ENCODE peak calls at places on chromosomes 2 and 18, in five cellular contexts. Z is IMR-90, K is RWPE1, A is hepatocyte, P is DND-41. I is an unnamed sample.

GRCh38 chr2:8679827-8680731 is 1.8 kb upstream of the ID2 start:
- DNase-seq in Z (peak), K (no peak), A (peak), P (no peak), I (no peak)

GRCh38 chr2:172249986-172250385 is 147.3 kb upstream of the DLX2 start:
- DNase-seq in Z (peak), K (peak), A (no peak), P (no peak), I (no peak)

GRCh38 chr2:36618381-36618780 is 20.4 kb upstream of the FEZ2 start:
- DNase-seq in Z (peak), K (peak), A (peak), P (peak), I (peak)

GRCh38 chr2:113202305-113203216 is 28.8 kb downstream of the PSD4 start:
- DNase-seq in Z (no peak), K (no peak), A (no peak), P (no peak), I (no peak)

GRCh38 chr18:30572214-30572613 is 470.3 kb downstream of the DSC3 start:
- DNase-seq in Z (no peak), K (no peak), A (no peak), P (no peak), I (no peak)

GRCh38 chr2:37456479-37456878 is 112.0 kb downstream of the QPCT start:
- DNase-seq in Z (no peak), K (no peak), A (no peak), P (peak), I (no peak)

GRCh38 chr2:85064927-85065630 is 68.1 kb upstream of the TCF7L1 start:
- DNase-seq in Z (no peak), K (no peak), A (no peak), P (no peak), I (no peak)

GRCh38 chr2:41865263-41865662 is 182.6 kb upstream of the PKDCC start:
- DNase-seq in Z (no peak), K (no peak), A (no peak), P (no peak), I (peak)

GRCh38 chr2:95121150-95121494 is 486 bp downstream of the MRPS5 start:
- DNase-seq in Z (peak), K (peak), A (no peak), P (no peak), I (peak)

GRCh38 chr2:62197017-62197586 is 1.2 kb downstream of the B3GNT2 start:
- DNase-seq in Z (no peak), K (peak), A (peak), P (peak), I (no peak)

GRCh38 chr2:96205238-96205637 is 3.4 kb downstream of the STARD7 start:
- DNase-seq in Z (no peak), K (no peak), A (no peak), P (no peak), I (no peak)

GRCh38 chr2:119491776-119492525 is 32.3 kb downstream of the SCTR start:
- DNase-seq in Z (peak), K (peak), A (peak), P (no peak), I (peak)

GRCh38 chr2:70986499-70987189 is 8.0 kb downstream of the TEX261 start:
- DNase-seq in Z (no peak), K (no peak), A (no peak), P (no peak), I (no peak)

GRCh38 chr2:157789933-157790511 is 86.1 kb downstream of the ACVR1 start:
- DNase-seq in Z (no peak), K (no peak), A (no peak), P (no peak), I (no peak)

GRCh38 chr2:223414646-223415045 is 187.5 kb downstream of the SCG2 start:
- DNase-seq in Z (peak), K (no peak), A (peak), P (no peak), I (peak)

GRCh38 chr2:175805442-175806114 is 196.5 kb downstream of the LNPK start:
- DNase-seq in Z (no peak), K (no peak), A (peak), P (no peak), I (no peak)

GRCh38 chr2:156580501-156580900 is 144.3 kb downstream of the GPD2 start:
- DNase-seq in Z (no peak), K (no peak), A (no peak), P (peak), I (no peak)

GRCh38 chr2:127106998-127107621 is at the start of gene BIN1:
- DNase-seq in Z (peak), K (peak), A (peak), P (peak), I (peak)

GRCh38 chr2:46632349-46632748 is 153.0 kb downstream of the TMEM247 start:
- DNase-seq in Z (peak), K (peak), A (peak), P (no peak), I (no peak)

GRCh38 chr2:222864296-222864695 is 3.5 kb downstream of the ACSL3 start:
- DNase-seq in Z (peak), K (no peak), A (peak), P (no peak), I (peak)

GRCh38 chr2:231765496-231765929 is 15.6 kb downstream of the PDE6D start:
- DNase-seq in Z (no peak), K (no peak), A (no peak), P (no peak), I (no peak)

GRCh38 chr2:147500229-147500628 is 344.6 kb upstream of the ACVR2A start:
- DNase-seq in Z (no peak), K (no peak), A (no peak), P (peak), I (no peak)

GRCh38 chr2:157747695-157748370 is 119.2 kb upstream of the ACVR1C start:
- DNase-seq in Z (peak), K (no peak), A (no peak), P (no peak), I (no peak)

GRCh38 chr2:71186973-71187372 is 39.9 kb downstream of the PAIP2B start:
- DNase-seq in Z (no peak), K (no peak), A (no peak), P (no peak), I (no peak)

GRCh38 chr2:134657650-134658250 is 61.0 kb downstream of the TMEM163 start:
- DNase-seq in Z (no peak), K (no peak), A (peak), P (peak), I (peak)

GRCh38 chr2:239830066-239830717 is 194.9 kb downstream of the NDUFA10 start:
- DNase-seq in Z (no peak), K (no peak), A (no peak), P (no peak), I (no peak)

GRCh38 chr2:202450785-202451184 is 74.7 kb downstream of the BMPR2 start:
- DNase-seq in Z (peak), K (no peak), A (no peak), P (no peak), I (no peak)

GRCh38 chr2:16368951-16369350 is 296.7 kb downstream of the CYRIA start:
- DNase-seq in Z (no peak), K (no peak), A (no peak), P (no peak), I (no peak)

DNA sequence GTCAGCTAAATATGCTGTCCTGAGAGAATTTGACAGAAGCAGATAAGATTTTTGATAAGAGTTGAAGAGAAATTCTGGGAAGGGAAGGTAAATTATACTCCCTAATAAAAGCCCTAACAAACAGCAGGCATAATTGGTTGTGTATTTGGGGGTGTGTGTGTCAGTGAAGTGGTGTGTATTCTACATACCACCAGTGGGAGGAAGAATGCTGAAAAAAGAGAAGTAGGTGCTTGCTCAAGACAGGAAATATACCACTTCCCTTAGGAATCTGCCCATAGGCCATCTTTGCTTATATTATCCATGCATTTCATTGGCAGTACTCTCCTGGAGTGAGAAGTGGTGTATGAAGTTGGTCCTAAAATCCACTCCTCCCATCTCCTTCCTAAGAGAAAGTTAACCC is 76.2 kb downstream of the FMNL2 start:
- DNase-seq in Z (peak), K (no peak), A (no peak), P (no peak), I (peak)
- H3K27ac ChIP-seq in Z (no peak), K (no peak), A (no peak), P (no peak), I (peak)

GRCh38 chr2:158923641-158924040 is 44.8 kb upstream of the TANC1 start:
- DNase-seq in Z (no peak), K (no peak), A (no peak), P (no peak), I (no peak)

GRCh38 chr2:158926478-158926948 is 41.9 kb upstream of the TANC1 start:
- DNase-seq in Z (peak), K (peak), A (peak), P (no peak), I (no peak)

GRCh38 chr2:158921599-158922408 is 46.6 kb upstream of the TANC1 start:
- DNase-seq in Z (no peak), K (no peak), A (no peak), P (no peak), I (no peak)

GRCh38 chr2:158922610-158923009 is 45.8 kb upstream of the TANC1 start:
- DNase-seq in Z (no peak), K (no peak), A (no peak), P (no peak), I (no peak)

DNA sequence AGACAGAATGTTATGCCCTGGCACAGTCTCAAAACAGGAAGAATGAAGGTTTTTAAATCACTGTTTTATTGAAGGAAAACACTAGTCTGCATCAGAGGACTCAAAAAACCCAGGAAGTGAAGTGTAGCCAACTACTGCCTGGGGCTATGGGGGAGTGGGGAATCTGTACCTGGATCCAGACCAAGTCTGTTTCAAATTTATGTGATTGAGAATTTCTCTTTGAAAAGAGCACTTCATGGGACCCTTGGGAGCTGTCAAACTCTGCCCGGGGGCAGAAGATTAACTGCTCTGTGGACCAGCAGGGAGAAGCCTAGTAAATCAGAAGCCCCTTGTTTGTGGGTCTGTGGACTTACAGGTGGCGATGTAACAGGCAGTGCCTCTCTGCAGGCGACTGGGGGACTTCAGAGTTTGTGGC is 45.3 kb upstream of the TANC1 start:
- DNase-seq in Z (no peak), K (no peak), A (peak), P (no peak), I (no peak)
- H3K27ac ChIP-seq in Z (no peak), K (no peak), A (no peak), P (no peak), I (peak)

DNA sequence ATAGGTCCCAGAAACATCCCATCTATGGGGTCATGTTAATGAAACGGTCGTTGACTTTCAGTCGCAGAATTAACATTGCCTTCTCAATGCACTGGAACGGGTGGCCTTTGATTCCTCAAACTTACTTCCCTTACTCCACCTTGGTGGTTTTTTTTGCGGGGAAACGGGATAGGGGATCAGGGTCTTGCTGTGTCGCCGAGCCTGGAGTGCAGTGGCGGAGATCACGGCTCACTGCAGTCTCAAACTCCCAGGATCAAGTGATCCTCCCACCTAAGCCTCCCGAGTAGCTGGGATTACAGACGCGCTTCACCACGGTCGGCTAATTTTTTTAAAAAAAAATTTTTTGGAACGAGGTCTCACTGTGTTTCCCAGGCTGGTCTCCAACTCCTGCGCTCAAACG is 754 bp downstream of the ATG16L1 start:
- DNase-seq in Z (no peak), K (peak), A (no peak), P (peak), I (no peak)
- H3K27ac ChIP-seq in Z (peak), K (peak), A (peak), P (peak), I (no peak)

DNA sequence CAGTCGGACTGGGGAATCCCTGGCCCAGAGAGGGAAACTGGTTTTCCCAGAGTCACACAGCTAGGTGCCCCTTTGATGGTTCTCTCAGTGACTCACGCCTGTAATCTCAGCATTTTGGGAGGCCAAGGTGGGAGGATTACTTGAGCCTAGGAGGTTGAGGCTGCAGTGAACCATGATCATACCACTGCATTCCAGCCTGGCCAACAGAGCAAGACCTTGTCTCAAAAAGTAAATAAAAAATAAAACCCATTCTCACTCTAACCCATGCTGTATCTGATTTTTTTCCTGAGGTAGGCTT is 60.1 kb downstream of the HPCAL1 start:
- DNase-seq in Z (no peak), K (no peak), A (no peak), P (no peak), I (peak)
- H3K27ac ChIP-seq in Z (no peak), K (peak), A (no peak), P (no peak), I (no peak)

DNA sequence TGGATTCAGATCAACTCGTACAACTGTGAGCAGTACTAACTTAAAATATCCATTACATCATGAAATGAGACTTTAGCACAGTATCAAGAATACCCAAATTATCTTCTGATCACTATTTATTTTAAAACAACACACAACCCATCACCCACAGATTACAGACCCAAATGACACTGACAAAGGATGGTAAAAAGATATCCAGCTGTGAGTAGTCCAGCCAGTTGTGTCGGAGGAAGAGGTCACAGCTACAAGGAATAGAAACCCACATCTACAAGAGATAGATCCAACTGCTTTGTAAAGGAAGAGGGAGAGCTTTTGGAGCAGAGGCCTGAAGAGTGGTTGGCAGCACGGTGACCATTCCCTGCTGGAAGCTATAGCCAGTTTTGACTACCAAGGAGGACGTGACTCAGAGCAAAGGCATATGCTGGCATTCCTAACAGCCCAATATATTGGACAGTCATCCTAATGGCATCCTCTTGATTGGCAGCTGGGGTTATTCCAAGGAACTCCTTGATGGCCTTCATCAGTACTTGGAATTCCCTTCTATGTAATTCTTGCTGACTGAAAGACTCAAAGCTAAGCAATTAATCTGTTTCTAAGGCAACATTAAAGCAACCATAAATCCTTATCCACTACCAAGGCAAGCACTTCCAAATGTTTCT is 17.1 kb downstream of the SLC8A1 start:
- DNase-seq in Z (peak), K (peak), A (no peak), P (no peak), I (peak)
- H3K27ac ChIP-seq in Z (peak), K (peak), A (no peak), P (no peak), I (peak)

DNA sequence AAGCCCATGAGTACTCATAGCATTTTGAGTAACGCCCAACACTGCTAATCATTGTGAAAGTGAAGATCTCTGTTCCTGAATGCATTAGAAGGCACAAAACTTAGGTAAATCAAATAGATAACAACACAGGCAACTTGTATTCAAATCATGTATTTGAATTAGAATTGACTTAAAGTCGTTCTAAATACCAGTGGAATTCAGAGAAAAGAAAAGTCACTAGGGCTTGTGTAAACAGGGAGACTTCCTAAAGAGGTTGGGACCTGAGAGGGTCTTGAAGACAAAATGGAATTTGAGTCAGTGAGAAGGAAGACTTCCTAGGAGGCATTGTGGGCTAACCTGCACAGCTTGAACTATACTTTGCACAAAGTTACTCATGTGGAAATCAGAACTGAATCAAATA is 127.2 kb downstream of the CTNNA2 start:
- DNase-seq in Z (no peak), K (no peak), A (no peak), P (no peak), I (no peak)
- H3K27ac ChIP-seq in Z (no peak), K (no peak), A (no peak), P (no peak), I (no peak)

GRCh38 chr18:58586886-58587285 is 42.0 kb downstream of the ALPK2 start:
- DNase-seq in Z (no peak), K (no peak), A (no peak), P (no peak), I (no peak)

GRCh38 chr18:58583569-58583968 is 45.3 kb downstream of the ALPK2 start:
- DNase-seq in Z (no peak), K (no peak), A (no peak), P (no peak), I (no peak)

GRCh38 chr18:58581265-58581664 is 47.6 kb downstream of the ALPK2 start:
- DNase-seq in Z (peak), K (peak), A (no peak), P (no peak), I (peak)

GRCh38 chr18:58586269-58586668 is 42.6 kb downstream of the ALPK2 start:
- DNase-seq in Z (no peak), K (no peak), A (no peak), P (no peak), I (no peak)

DNA sequence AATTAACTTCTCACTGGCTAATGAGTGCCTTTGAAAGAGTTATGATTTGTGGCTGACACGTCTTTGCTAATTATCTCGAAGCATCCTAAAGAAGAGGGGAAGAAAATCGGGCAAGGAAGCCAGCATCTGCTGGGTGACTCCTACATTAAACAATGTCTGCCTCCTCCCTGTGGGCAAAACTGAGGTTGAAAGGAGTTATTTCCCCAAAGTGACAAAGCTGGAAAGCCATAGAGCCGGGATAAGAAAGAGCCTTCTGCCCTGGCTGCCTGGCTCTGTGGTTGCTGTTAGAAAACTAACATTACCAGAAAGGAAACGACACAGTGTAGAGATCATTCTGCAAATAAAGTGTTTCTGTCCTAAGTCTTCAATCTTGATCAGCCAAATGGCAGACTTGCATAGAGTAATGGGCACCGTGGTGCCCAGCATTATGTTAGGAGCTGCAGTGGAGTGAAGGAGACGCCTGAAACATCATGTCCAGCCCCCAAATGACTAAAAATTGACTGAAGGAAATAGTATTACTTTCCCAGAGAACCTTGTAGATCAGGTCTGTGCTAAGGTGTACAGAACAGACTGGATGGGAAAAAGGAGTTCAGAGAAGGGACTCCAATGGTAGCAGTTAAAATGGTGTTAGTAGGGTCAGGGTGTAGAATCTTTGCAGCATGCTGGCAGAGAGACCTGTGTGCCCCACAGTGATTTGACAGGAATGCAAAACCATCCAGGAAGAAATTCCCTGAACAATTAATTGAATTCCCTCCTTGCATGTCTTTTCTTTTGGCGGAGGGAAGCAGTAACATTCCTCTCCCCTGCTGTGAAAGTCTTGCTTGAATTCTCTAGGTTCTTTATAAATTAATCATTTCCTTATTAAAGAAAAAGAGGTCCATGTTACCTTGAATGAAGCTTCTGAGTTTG is 44.4 kb downstream of the ALPK2 start:
- DNase-seq in Z (peak), K (no peak), A (no peak), P (no peak), I (peak)
- H3K27ac ChIP-seq in Z (peak), K (no peak), A (no peak), P (no peak), I (peak)

I was measured in trophoblast cell.